ENCODE peak calls at places on chromosomes 7 and 10, in seven cellular contexts. M is right cardiac atrium; D is GM12865; U is effector memory CD4-positive, alpha-beta T cell; Y is heart right ventricle; J is H1; V is fibroblast of mammary gland. E is an unnamed sample.

GRCh38 chr7:101725911-101726310 is 91.5 kb upstream of the CUX1 start:
- DNase-seq in M (no peak), D (no peak), U (no peak), Y (no peak), J (no peak), V (no peak), E (no peak)

GRCh38 chr7:20193873-20194272 is 23.3 kb downstream of the MACC1 start:
- DNase-seq in M (no peak), D (no peak), U (no peak), Y (no peak), J (no peak), V (no peak), E (no peak)

GRCh38 chr7:83148776-83149175 is 13.9 kb downstream of the PCLO start:
- DNase-seq in M (no peak), D (no peak), U (no peak), Y (no peak), J (no peak), V (peak; percentile 14), E (no peak)

GRCh38 chr10:103752680-103753248 is 102.6 kb downstream of the SH3PXD2A start:
- DNase-seq in M (no peak), D (peak; percentile 33), U (no peak), Y (no peak), J (no peak), V (peak; percentile 38), E (no peak)

GRCh38 chr7:39688611-39689485 is 65.5 kb downstream of the RALA start:
- DNase-seq in M (no peak), D (no peak), U (no peak), Y (no peak), J (no peak), V (peak; percentile 38), E (no peak)

GRCh38 chr10:119654540-119654939 is 3.4 kb downstream of the BAG3 start:
- DNase-seq in M (peak; percentile 53), D (no peak), U (no peak), Y (no peak), J (no peak), V (no peak), E (no peak)

GRCh38 chr10:100902622-100903021 is 10.1 kb upstream of the SLF2 start:
- DNase-seq in M (no peak), D (no peak), U (no peak), Y (no peak), J (no peak), V (no peak), E (no peak)

GRCh38 chr7:152145853-152146466 is 120.5 kb downstream of the GALNT11 start:
- DNase-seq in M (no peak), D (peak; percentile 26), U (no peak), Y (no peak), J (no peak), V (peak; percentile 74), E (peak; percentile 19)

GRCh38 chr7:30900803-30901362 is 10.8 kb upstream of the AQP1 start:
- DNase-seq in M (no peak), D (no peak), U (no peak), Y (no peak), J (no peak), V (no peak), E (no peak)

GRCh38 chr10:23412223-23412622 is 26.7 kb upstream of the OTUD1 start:
- DNase-seq in M (no peak), D (peak; percentile 18), U (no peak), Y (no peak), J (no peak), V (peak; percentile 77), E (no peak)

GRCh38 chr7:129332354-129333056 is 101.7 kb upstream of the STRIP2 start:
- DNase-seq in M (no peak), D (no peak), U (no peak), Y (no peak), J (no peak), V (peak; percentile 71), E (no peak)

GRCh38 chr10:63866075-63866746 is 345.0 kb downstream of the REEP3 start:
- DNase-seq in M (peak; percentile 27), D (peak; percentile 47), U (peak; percentile 2), Y (peak; percentile 25), J (peak; percentile 64), V (peak; percentile 53), E (peak; percentile 24)

GRCh38 chr7:16970732-16971495 is 89.1 kb upstream of the AGR3 start:
- DNase-seq in M (no peak), D (no peak), U (no peak), Y (no peak), J (no peak), V (no peak), E (no peak)

GRCh38 chr10:97518601-97519043 is 19.9 kb downstream of the UBTD1 start:
- DNase-seq in M (no peak), D (no peak), U (no peak), Y (no peak), J (no peak), V (peak; percentile 82), E (no peak)

GRCh38 chr7:24905996-24906770 is 73.8 kb downstream of the OSBPL3 start:
- DNase-seq in M (no peak), D (no peak), U (no peak), Y (no peak), J (no peak), V (no peak), E (no peak)

GRCh38 chr7:107658467-107658866 is 2.2 kb upstream of the SLC26A4 start:
- DNase-seq in M (no peak), D (no peak), U (no peak), Y (no peak), J (no peak), V (no peak), E (no peak)

GRCh38 chr7:129605038-129605437 is 6.5 kb upstream of the NRF1 start:
- DNase-seq in M (no peak), D (no peak), U (no peak), Y (no peak), J (no peak), V (no peak), E (no peak)

DNA sequence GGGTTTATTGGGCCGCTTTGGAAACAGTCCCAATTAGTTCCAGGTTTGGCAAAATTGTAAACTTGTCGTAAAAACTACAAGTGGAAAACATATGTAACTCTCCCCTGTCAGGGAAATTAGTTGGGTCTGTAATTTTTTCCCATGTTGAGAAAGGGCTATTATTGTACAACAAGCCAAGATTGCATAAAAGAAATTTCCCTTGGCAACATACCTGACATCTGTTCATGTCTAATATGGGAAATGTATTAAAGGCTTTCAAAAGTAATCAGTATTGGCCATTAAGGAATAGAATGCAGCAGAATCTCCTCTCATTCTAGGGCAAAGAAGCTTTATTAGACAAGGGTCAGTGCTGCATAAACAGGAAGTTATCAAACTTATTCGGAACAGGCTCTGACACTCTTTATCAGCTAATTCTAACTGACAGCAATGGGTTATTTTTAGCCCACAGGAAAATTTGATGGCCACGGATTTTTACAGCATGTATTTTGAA is 158.0 kb downstream of the ARID5B start:
- DNase-seq in M (no peak), D (no peak), U (no peak), Y (no peak), J (no peak), V (peak; percentile 72), E (no peak)
- H3K4me3 ChIP-seq in M (peak overlapping the region; percentile 30), D (no peak overlapping the region), U (no peak overlapping the region), Y (no peak overlapping the region), J (no peak overlapping the region), V (no peak overlapping the region), E (no peak overlapping the region)

DNA sequence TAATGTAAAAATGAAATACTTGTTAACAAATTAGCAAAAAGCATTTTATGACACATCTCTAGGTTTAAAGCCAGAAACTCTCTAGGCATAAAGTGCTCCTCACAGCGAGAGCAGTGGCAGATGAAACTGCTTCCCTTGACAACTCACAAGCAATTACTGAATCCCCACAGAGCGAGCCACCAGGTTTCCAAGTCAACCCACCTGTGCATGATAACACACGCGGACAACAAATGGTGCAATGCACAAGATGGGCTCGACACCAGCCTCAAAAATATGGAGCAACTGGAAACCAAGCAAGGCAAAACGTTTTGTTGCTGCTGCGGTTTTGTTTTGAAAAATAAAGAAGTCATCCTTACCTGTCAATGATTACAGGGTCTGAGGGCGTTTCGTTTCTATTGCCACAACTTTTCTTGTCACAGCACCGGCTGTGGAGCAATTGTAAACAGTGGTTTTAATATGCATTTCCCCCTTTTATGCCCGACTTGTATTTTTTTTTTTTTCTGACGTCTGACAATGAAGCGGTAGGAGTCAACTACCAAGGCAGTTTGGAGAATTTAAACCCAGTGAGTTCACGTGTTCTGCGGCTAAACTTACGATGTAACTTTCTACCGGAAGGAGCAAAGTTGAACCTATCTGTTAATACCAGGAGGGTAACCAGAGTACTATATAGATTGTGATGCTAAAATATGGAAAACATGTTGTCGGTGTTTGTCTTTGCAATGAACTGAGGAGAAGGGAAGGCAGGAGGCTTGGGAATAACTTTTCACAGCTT is 7.0 kb downstream of the EBF3 start:
- DNase-seq in M (no peak), D (no peak), U (no peak), Y (no peak), J (no peak), V (no peak), E (no peak)
- H3K4me3 ChIP-seq in M (peak overlapping the region; percentile 75), D (no peak overlapping the region), U (no peak overlapping the region), Y (peak overlapping the region; percentile 67), J (no peak overlapping the region), V (no peak overlapping the region), E (no peak overlapping the region)

DNA sequence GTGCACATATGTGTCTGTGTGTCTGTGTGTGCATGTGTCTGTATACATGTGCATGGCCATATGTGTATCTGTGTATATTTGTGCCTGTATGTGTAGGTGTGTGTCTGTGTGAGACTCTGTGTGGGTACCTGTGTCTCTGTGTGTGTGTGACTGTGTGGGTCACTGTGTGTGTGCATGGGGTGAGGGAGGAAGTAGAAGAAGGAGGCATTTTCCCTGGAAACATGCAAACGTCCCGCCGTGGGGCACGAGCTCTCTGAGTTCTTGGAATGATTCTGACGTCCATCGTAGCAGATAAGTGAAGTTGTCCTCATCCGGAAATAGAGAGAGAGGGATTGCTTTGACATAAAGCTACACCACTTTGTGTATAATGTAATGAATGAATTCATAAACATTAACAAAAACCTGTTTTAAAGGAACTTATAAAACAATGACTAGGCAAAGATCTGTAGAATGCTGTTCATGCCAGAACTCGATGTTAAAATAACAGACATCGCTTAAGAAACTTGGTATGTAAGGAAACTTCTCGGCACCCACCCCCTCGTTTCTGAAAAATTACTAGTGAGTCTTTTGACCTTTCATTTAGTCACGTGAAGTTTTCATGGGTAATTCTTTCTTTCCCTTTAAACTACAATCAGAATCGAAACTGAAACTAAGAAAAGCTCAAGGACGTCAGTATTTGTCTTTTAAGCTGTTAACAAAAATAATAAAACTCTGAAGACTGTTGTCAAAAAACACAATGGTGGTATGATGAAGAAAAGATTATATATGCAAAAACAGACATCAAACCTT is 43.6 kb upstream of the KLF6 start:
- DNase-seq in M (peak; percentile 42), D (peak; percentile 69), U (no peak), Y (peak; percentile 62), J (no peak), V (peak; percentile 82), E (peak; percentile 20)
- H3K4me3 ChIP-seq in M (peak overlapping the region; percentile 64), D (peak overlapping the region; percentile 31), U (peak overlapping the region; percentile 35), Y (peak overlapping the region; percentile 50), J (no peak overlapping the region), V (peak overlapping the region; percentile 18), E (peak overlapping the region; percentile 9)

GRCh38 chr7:27113991-27114866 is 11.7 kb upstream of the HOXA2 start:
- DNase-seq in M (no peak), D (no peak), U (no peak), Y (no peak), J (no peak), V (no peak), E (no peak)

GRCh38 chr7:27110977-27111752 is 8.7 kb upstream of the HOXA2 start:
- DNase-seq in M (no peak), D (no peak), U (no peak), Y (no peak), J (no peak), V (peak; percentile 91), E (no peak)

GRCh38 chr7:27112960-27113949 is 10.8 kb upstream of the HOXA2 start:
- DNase-seq in M (no peak), D (no peak), U (no peak), Y (no peak), J (no peak), V (peak; percentile 91), E (no peak)

GRCh38 chr7:27111753-27112277 is 9.3 kb upstream of the HOXA2 start:
- DNase-seq in M (no peak), D (no peak), U (no peak), Y (no peak), J (no peak), V (no peak), E (no peak)

GRCh38 chr7:27112361-27112760 is 9.9 kb upstream of the HOXA2 start:
- DNase-seq in M (no peak), D (no peak), U (no peak), Y (no peak), J (no peak), V (no peak), E (no peak)
- H3K4me3 ChIP-seq in M (no peak overlapping the region), D (no peak overlapping the region), U (no peak overlapping the region), Y (peak overlapping the region; percentile 42), J (no peak overlapping the region), V (no peak overlapping the region), E (no peak overlapping the region)